ENCODE peak calls at places on chromosomes 5 and 9, in ten cellular contexts. X, J, L, V, K, E, H, G, F and P are unnamed samples. For H3K36me3, the result is how much of the 10 kb centered on the place peaks cover.

GRCh38 chr9:9061599-9061998 is 1262.0 kb upstream of the DMAC1 start:
- DNase-seq in X (no peak), J (no peak), L (no peak), V (no peak), K (no peak), E (no peak), H (no peak), G (no peak), F (no peak), P (no peak)

GRCh38 chr5:124692324-124692723 is 54.1 kb downstream of the ZNF608 start:
- DNase-seq in X (peak), J (no peak), L (peak), V (no peak), K (no peak), E (no peak), H (no peak), G (no peak), F (peak), P (no peak)

GRCh38 chr5:15647251-15647650 is 147.3 kb downstream of the FBXL7 start:
- DNase-seq in X (no peak), J (no peak), L (no peak), V (no peak), K (no peak), E (no peak), H (no peak), G (no peak), F (no peak), P (no peak)

GRCh38 chr5:116859666-116860320 is 285.2 kb upstream of the SEMA6A start:
- DNase-seq in X (no peak), J (no peak), L (no peak), V (no peak), K (no peak), E (no peak), H (no peak), G (no peak), F (no peak), P (no peak)

GRCh38 chr5:85576666-85577065 is 1041.1 kb upstream of the COX7C start:
- DNase-seq in X (no peak), J (no peak), L (no peak), V (no peak), K (no peak), E (no peak), H (no peak), G (no peak), F (no peak), P (no peak)

GRCh38 chr5:154648706-154649105 is 106.5 kb upstream of the LARP1 start:
- DNase-seq in X (peak), J (no peak), L (no peak), V (no peak), K (no peak), E (peak), H (no peak), G (no peak), F (no peak), P (no peak)

GRCh38 chr9:88180084-88180765 is 42.0 kb upstream of the SPATA31C2 start:
- DNase-seq in X (no peak), J (no peak), L (no peak), V (no peak), K (peak), E (no peak), H (no peak), G (no peak), F (no peak), P (no peak)

GRCh38 chr9:127561491-127562270 is 50.4 kb upstream of the STXBP1 start:
- DNase-seq in X (peak), J (peak), L (peak), V (no peak), K (peak), E (peak), H (peak), G (peak), F (peak), P (no peak)

GRCh38 chr9:35774907-35775635 is 16.3 kb upstream of the NPR2 start:
- DNase-seq in X (no peak), J (no peak), L (no peak), V (no peak), K (no peak), E (no peak), H (no peak), G (no peak), F (no peak), P (peak)

GRCh38 chr5:68376931-68377330 is 161.4 kb downstream of the PIK3R1 start:
- DNase-seq in X (peak), J (no peak), L (no peak), V (no peak), K (no peak), E (no peak), H (no peak), G (no peak), F (no peak), P (no peak)

GRCh38 chr5:92800360-92800759 is 780.7 kb downstream of the NR2F1-AS1 start:
- DNase-seq in X (no peak), J (no peak), L (no peak), V (no peak), K (no peak), E (no peak), H (no peak), G (no peak), F (no peak), P (no peak)

GRCh38 chr5:170216262-170216864 is 16.4 kb upstream of the C5orf58 start:
- DNase-seq in X (peak), J (no peak), L (peak), V (no peak), K (no peak), E (no peak), H (no peak), G (no peak), F (no peak), P (no peak)

GRCh38 chr5:141484499-141485304 is at the start of gene PCDHGC4:
- DNase-seq in X (peak), J (no peak), L (peak), V (no peak), K (no peak), E (no peak), H (no peak), G (no peak), F (no peak), P (no peak)

GRCh38 chr5:11851965-11852745 is 52.1 kb downstream of the CTNND2 start:
- DNase-seq in X (no peak), J (no peak), L (no peak), V (no peak), K (no peak), E (no peak), H (no peak), G (no peak), F (no peak), P (no peak)

GRCh38 chr5:173242675-173243085 is 7.7 kb upstream of the NKX2-5 start:
- DNase-seq in X (no peak), J (no peak), L (no peak), V (no peak), K (no peak), E (no peak), H (no peak), G (no peak), F (no peak), P (no peak)

GRCh38 chr5:44808435-44809214 is at the start of gene MRPS30:
- DNase-seq in X (peak), J (peak), L (peak), V (peak), K (peak), E (peak), H (peak), G (peak), F (peak), P (peak)

GRCh38 chr5:44809215-44809955 is 638 bp downstream of the MRPS30 start:
- DNase-seq in X (peak), J (peak), L (peak), V (peak), K (peak), E (peak), H (peak), G (peak), F (peak), P (peak)

GRCh38 chr5:44809956-44810276 is 1.2 kb downstream of the MRPS30 start:
- DNase-seq in X (no peak), J (no peak), L (no peak), V (no peak), K (no peak), E (no peak), H (no peak), G (no peak), F (no peak), P (no peak)

GRCh38 chr5:44801992-44802391 is 6.8 kb upstream of the MRPS30 start:
- DNase-seq in X (no peak), J (no peak), L (no peak), V (no peak), K (no peak), E (no peak), H (no peak), G (no peak), F (no peak), P (no peak)

DNA sequence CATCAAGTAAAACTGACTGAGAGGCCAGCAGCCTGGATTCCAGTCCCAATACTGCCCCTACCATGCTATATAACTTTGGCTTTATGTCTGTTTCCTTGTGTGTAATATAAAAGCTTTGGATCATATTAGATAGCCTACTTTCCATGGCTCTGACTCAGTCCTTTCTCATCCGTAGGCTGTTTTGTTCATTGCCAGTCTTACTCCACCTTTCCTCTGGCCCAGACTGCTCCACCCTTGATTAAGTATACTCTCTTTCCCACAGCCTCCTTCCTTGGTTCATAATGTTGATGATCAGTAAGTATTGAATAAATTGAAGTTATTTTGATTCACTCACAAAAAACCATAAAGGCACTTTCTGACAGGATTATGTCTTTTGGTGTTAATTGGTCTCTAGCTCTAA is 1.5 kb upstream of the MRPS30 start:
- DNase-seq in X (peak), J (no peak), L (no peak), V (no peak), K (no peak), E (no peak), H (no peak), G (no peak), F (no peak), P (no peak)
- H3K4me3 ChIP-seq in X (no peak), J (no peak), L (no peak), V (no peak), K (no peak), E (no peak), H (no peak), G (no peak), F (no peak), P (peak)

GRCh38 chr9:18799420-18799819 is 233.6 kb downstream of the SAXO1 start:
- DNase-seq in X (peak), J (no peak), L (no peak), V (no peak), K (no peak), E (no peak), H (no peak), G (no peak), F (no peak), P (no peak)
- H3K27ac ChIP-seq in X (peak), J (no peak), L (peak), V (no peak), K (no peak), E (no peak), H (no peak), G (no peak), F (no peak), P (no peak)

GRCh38 chr9:14674630-14675029 is 18.6 kb downstream of the ZDHHC21 start:
- DNase-seq in X (no peak), J (no peak), L (no peak), V (no peak), K (no peak), E (no peak), H (no peak), G (no peak), F (no peak), P (no peak)

GRCh38 chr9:14671327-14671840 is 21.8 kb downstream of the ZDHHC21 start:
- DNase-seq in X (no peak), J (no peak), L (no peak), V (no peak), K (no peak), E (no peak), H (no peak), G (no peak), F (no peak), P (no peak)

GRCh38 chr9:14670718-14671117 is 22.5 kb downstream of the ZDHHC21 start:
- DNase-seq in X (peak), J (no peak), L (no peak), V (no peak), K (no peak), E (no peak), H (no peak), G (no peak), F (no peak), P (no peak)
- H3K36me3 ChIP-seq in X (under half), J (under half), L (under half), V (under half), K (under half), E (under half), H (under half), G (under half), F (under half), P (under half)

GRCh38 chr5:40842351-40842750 is 1.2 kb downstream of the CARD6 start:
- DNase-seq in X (peak), J (no peak), L (peak), V (no peak), K (no peak), E (no peak), H (no peak), G (no peak), F (no peak), P (no peak)

GRCh38 chr5:40838076-40838475 is 3.1 kb upstream of the RPL37 start:
- DNase-seq in X (no peak), J (no peak), L (no peak), V (no peak), K (no peak), E (no peak), H (no peak), G (no peak), F (no peak), P (no peak)

GRCh38 chr5:40844565-40844964 is 3.4 kb downstream of the CARD6 start:
- DNase-seq in X (no peak), J (no peak), L (no peak), V (no peak), K (no peak), E (no peak), H (no peak), G (no peak), F (no peak), P (no peak)

GRCh38 chr5:40846371-40846770 is 5.2 kb downstream of the CARD6 start:
- DNase-seq in X (no peak), J (no peak), L (no peak), V (no peak), K (no peak), E (no peak), H (no peak), G (no peak), F (no peak), P (no peak)

GRCh38 chr5:40841068-40841805 is at the start of gene CARD6:
- DNase-seq in X (peak), J (no peak), L (no peak), V (no peak), K (no peak), E (no peak), H (no peak), G (no peak), F (peak), P (no peak)
- H3K4me3 ChIP-seq in X (peak), J (no peak), L (peak), V (peak), K (peak), E (peak), H (peak), G (peak), F (peak), P (no peak)

GRCh38 chr9:683509-684021 is 157.9 kb upstream of the DMRT1 start:
- DNase-seq in X (no peak), J (no peak), L (no peak), V (no peak), K (no peak), E (no peak), H (no peak), G (no peak), F (no peak), P (no peak)
- H3K27ac ChIP-seq in X (peak), J (peak), L (peak), V (no peak), K (no peak), E (no peak), H (no peak), G (peak), F (no peak), P (peak)

DNA sequence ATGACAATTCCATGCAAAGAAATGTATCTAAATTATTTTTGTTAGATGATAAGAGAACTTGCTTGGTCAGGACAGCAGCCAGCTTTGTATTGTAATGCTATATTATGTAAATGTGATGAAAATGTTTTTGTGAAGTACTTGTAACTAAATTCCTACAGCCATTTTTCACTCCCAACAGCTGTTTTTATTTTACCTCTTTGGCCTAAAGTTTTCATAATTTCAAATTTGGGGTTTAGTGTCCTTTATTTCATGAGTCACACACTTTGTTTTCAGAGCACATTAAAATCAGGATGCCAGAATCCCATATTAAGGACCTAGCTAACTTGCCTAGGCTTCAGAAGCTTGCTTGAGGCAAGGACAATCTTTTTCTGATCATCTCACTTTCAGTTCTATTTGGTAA is 64.1 kb downstream of the WDR41 start:
- DNase-seq in X (peak), J (no peak), L (no peak), V (no peak), K (no peak), E (no peak), H (no peak), G (no peak), F (no peak), P (no peak)
- H3K36me3 ChIP-seq in X (under half), J (under half), L (under half), V (under half), K (under half), E (under half), H (under half), G (under half), F (under half), P (under half)

GRCh38 chr5:151683936-151684586 is 2.7 kb downstream of the SPARC start:
- DNase-seq in X (peak), J (no peak), L (peak), V (no peak), K (no peak), E (no peak), H (no peak), G (no peak), F (no peak), P (no peak)
- H3K4me3 ChIP-seq in X (peak), J (no peak), L (peak), V (no peak), K (peak), E (peak), H (peak), G (peak), F (peak), P (no peak)

DNA sequence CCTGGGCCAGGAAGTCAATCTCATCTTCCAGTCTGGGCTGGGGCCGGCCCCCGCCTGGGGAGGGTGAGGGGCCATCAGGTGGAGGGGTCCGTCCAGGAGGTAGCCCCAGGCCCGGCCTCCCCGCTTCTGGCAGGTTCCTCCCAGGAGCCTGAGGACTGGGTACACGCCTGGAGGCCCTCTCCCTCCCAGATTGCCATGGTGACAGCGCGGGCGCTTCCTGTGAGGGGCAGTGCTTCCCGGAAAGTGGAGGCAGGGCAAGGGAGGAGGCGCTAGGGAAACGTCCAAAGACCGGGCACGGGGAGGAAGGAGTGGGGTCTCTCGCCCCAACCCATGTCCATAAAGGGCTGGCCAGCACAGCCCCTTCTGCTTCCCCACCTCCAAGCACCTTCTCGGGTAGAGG is 4.8 kb downstream of the NPDC1 start:
- DNase-seq in X (no peak), J (no peak), L (no peak), V (no peak), K (no peak), E (no peak), H (no peak), G (no peak), F (no peak), P (no peak)
- H3K27ac ChIP-seq in X (no peak), J (no peak), L (no peak), V (no peak), K (peak), E (peak), H (peak), G (no peak), F (no peak), P (no peak)

GRCh38 chr5:130052752-130053151 is 148.5 kb downstream of the CHSY3 start:
- DNase-seq in X (no peak), J (no peak), L (no peak), V (no peak), K (no peak), E (no peak), H (no peak), G (no peak), F (no peak), P (no peak)
- H3K36me3 ChIP-seq in X (under half), J (under half), L (under half), V (under half), K (under half), E (under half), H (under half), G (under half), F (under half), P (under half)

DNA sequence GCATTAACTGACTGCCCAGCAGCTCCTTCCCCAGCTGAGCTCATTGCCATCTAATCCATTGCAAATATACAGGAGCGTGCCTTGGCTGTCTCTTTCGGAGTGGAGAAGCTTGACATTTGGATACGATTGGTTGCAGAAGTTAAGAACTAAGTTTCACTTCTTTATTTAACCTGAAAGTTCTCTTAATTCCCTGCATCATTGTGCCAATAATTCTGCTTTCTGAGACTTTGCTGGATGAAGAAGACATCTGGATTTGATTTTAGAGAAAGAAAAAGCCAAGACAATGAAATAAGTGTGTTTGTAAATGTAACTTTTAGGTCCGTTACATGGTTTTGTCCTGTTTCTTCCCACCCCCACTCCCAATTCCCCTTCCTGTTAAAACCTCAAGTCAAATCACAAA is 33.9 kb downstream of the TAS2R1 start:
- DNase-seq in X (peak), J (no peak), L (no peak), V (no peak), K (no peak), E (no peak), H (no peak), G (no peak), F (no peak), P (no peak)
- H3K4me3 ChIP-seq in X (peak), J (no peak), L (peak), V (no peak), K (no peak), E (no peak), H (no peak), G (peak), F (peak), P (no peak)